ENCODE peak calls at places on chromosomes 13 and 19, in six cellular contexts. E, Z, H, Q, N and L are unnamed samples.

GRCh38 chr19:28636706-28637105 is 576.2 kb downstream of the UQCRFS1 start:
- DNase-seq in E (no peak), Z (no peak), H (no peak), Q (no peak), N (no peak), L (no peak)

GRCh38 chr19:45117167-45117594 is 24.2 kb downstream of the PPP1R37 start:
- DNase-seq in E (no peak), Z (peak; percentile 66), H (no peak), Q (peak; percentile 63), N (peak; percentile 33), L (no peak)

GRCh38 chr19:42135836-42136235 is 3.6 kb upstream of the POU2F2 start:
- DNase-seq in E (no peak), Z (no peak), H (no peak), Q (no peak), N (no peak), L (no peak)

GRCh38 chr13:28865312-28865711 is 45.2 kb downstream of the MTUS2 start:
- DNase-seq in E (no peak), Z (no peak), H (no peak), Q (no peak), N (no peak), L (no peak)

GRCh38 chr13:114147803-114148520 is 15.5 kb upstream of the RASA3 start:
- DNase-seq in E (no peak), Z (no peak), H (no peak), Q (no peak), N (no peak), L (no peak)

GRCh38 chr13:106242554-106242953 is 292.9 kb downstream of the EFNB2 start:
- DNase-seq in E (no peak), Z (no peak), H (no peak), Q (no peak), N (no peak), L (no peak)

GRCh38 chr13:55783841-55784240 is 1356.9 kb upstream of the PRR20A start:
- DNase-seq in E (no peak), Z (no peak), H (no peak), Q (no peak), N (no peak), L (no peak)

GRCh38 chr13:86464193-86464592 is 665.0 kb upstream of the SLITRK6 start:
- DNase-seq in E (no peak), Z (no peak), H (no peak), Q (peak; percentile 8), N (no peak), L (peak; percentile 24)

GRCh38 chr13:52319876-52320275 is 86.1 kb downstream of the THSD1 start:
- DNase-seq in E (no peak), Z (no peak), H (no peak), Q (no peak), N (no peak), L (no peak)

GRCh38 chr13:100560498-100561215 is 27.9 kb downstream of the GGACT start:
- DNase-seq in E (no peak), Z (no peak), H (no peak), Q (no peak), N (no peak), L (no peak)

GRCh38 chr19:55196803-55197202 is 12.5 kb downstream of the PTPRH start:
- DNase-seq in E (peak; percentile 37), Z (no peak), H (no peak), Q (no peak), N (no peak), L (peak; percentile 26)

GRCh38 chr19:15101479-15102082 is 5.6 kb upstream of the SYDE1 start:
- DNase-seq in E (no peak), Z (peak; percentile 46), H (peak; percentile 62), Q (peak; percentile 45), N (peak; percentile 50), L (peak; percentile 75)

GRCh38 chr19:49216076-49216475 is 58.5 kb downstream of the TRPM4 start:
- DNase-seq in E (no peak), Z (no peak), H (no peak), Q (no peak), N (no peak), L (peak; percentile 14)

GRCh38 chr13:114231886-114232285 is 2.8 kb upstream of the CDC16 start:
- DNase-seq in E (no peak), Z (no peak), H (no peak), Q (no peak), N (no peak), L (no peak)

GRCh38 chr19:4061683-4062575 is 4.8 kb downstream of the ZBTB7A start:
- DNase-seq in E (no peak), Z (no peak), H (no peak), Q (no peak), N (no peak), L (no peak)

GRCh38 chr13:51125495-51126226 is 14.6 kb upstream of the C13orf42 start:
- DNase-seq in E (peak; percentile 77), Z (peak; percentile 33), H (peak; percentile 74), Q (peak; percentile 85), N (peak; percentile 14), L (peak; percentile 85)

GRCh38 chr19:40945645-40946044 is 45.4 kb upstream of the CYP2B6 start:
- DNase-seq in E (no peak), Z (no peak), H (no peak), Q (no peak), N (no peak), L (no peak)

GRCh38 chr13:30744056-30744684 is 8.8 kb downstream of the ALOX5AP start:
- DNase-seq in E (no peak), Z (peak; percentile 67), H (peak; percentile 20), Q (no peak), N (peak; percentile 33), L (no peak)

GRCh38 chr19:10290439-10290875 is 705 bp downstream of the ICAM5 start:
- DNase-seq in E (no peak), Z (peak; percentile 21), H (no peak), Q (peak; percentile 40), N (no peak), L (peak; percentile 21)

GRCh38 chr13:48221301-48222190 is 11.5 kb upstream of the ITM2B start:
- DNase-seq in E (no peak), Z (no peak), H (no peak), Q (no peak), N (peak; percentile 63), L (no peak)

GRCh38 chr13:94061316-94061715 is 418.2 kb downstream of the DCT start:
- DNase-seq in E (no peak), Z (no peak), H (peak; percentile 54), Q (no peak), N (no peak), L (no peak)

GRCh38 chr19:58356971-58357797 is 3.9 kb upstream of the A1BG start:
- DNase-seq in E (no peak), Z (no peak), H (peak; percentile 23), Q (no peak), N (peak; percentile 34), L (no peak)

GRCh38 chr13:103866041-103866440 is 799.8 kb upstream of the SLC10A2 start:
- DNase-seq in E (no peak), Z (no peak), H (no peak), Q (peak; percentile 71), N (no peak), L (peak; percentile 3)

GRCh38 chr19:58009666-58010301 is 7.2 kb upstream of the ZNF606 start:
- DNase-seq in E (peak; percentile 97), Z (peak; percentile 55), H (peak; percentile 85), Q (peak; percentile 71), N (peak; percentile 26), L (peak; percentile 93)

GRCh38 chr13:26952551-26953138 is 192.1 kb upstream of the GPR12 start:
- DNase-seq in E (no peak), Z (no peak), H (no peak), Q (no peak), N (no peak), L (no peak)

GRCh38 chr19:46426035-46426505 is 2.7 kb downstream of the PNMA8C start:
- DNase-seq in E (no peak), Z (no peak), H (no peak), Q (peak; percentile 33), N (no peak), L (no peak)

GRCh38 chr13:50125556-50126377 is 110.5 kb downstream of the KCNRG start:
- DNase-seq in E (peak; percentile 88), Z (peak; percentile 87), H (peak; percentile 94), Q (peak; percentile 88), N (peak; percentile 85), L (peak; percentile 60)

GRCh38 chr13:92297971-92298942 is 899.8 kb downstream of the GPC5 start:
- DNase-seq in E (no peak), Z (no peak), H (no peak), Q (peak; percentile 23), N (no peak), L (peak; percentile 49)

GRCh38 chr19:10390652-10391286 is 10.4 kb upstream of the TYK2 start:
- DNase-seq in E (peak; percentile 43), Z (peak; percentile 58), H (peak; percentile 78), Q (peak; percentile 81), N (peak; percentile 64), L (peak; percentile 79)